ENCODE peak calls at places on chromosome 19, in seven cellular contexts. N is foreskin keratinocyte; E is NCI-H1436; V is RPMI8226; P is lung; A is activated naive CD4-positive, alpha-beta T cell treated with anti-CD3 and anti-CD28 coated beads for 36 hours; K is activated T-helper 9 cell treated with anti-CD3 and anti-CD28 coated beads, Interleukin-2, amount 50 U/mL, for 16 hours. R is an unnamed sample.

GRCh38 chr19:11457115-11457514 is 21.7 kb downstream of the PRKCSH start:
- DNase-seq in V (no peak), A (no peak), N (no peak), E (no peak), K (no peak), P (no peak), R (no peak)

GRCh38 chr19:30857966-30858490 is 485.8 kb downstream of the ZNF536 start:
- DNase-seq in P (no peak), A (no peak), V (no peak), K (no peak), N (no peak), E (no peak), R (no peak)

GRCh38 chr19:41926028-41926860 is 2.0 kb downstream of the ERFL start:
- DNase-seq in P (no peak), E (no peak), V (no peak), K (no peak), A (no peak), N (no peak), R (no peak)

GRCh38 chr19:41563847-41564514 is 12.0 kb upstream of the CEACAM21 start:
- DNase-seq in P (no peak), K (no peak), N (no peak), V (peak), A (peak), E (no peak), R (peak)

GRCh38 chr19:39557791-39558622 is 18.0 kb upstream of the EID2 start:
- DNase-seq in K (no peak), N (no peak), V (peak), A (peak), P (no peak), E (no peak), R (no peak)

GRCh38 chr19:42423462-42424344 is 3.5 kb downstream of the LIPE start:
- DNase-seq in P (peak), V (peak), E (peak), A (peak), N (peak), K (peak), R (peak)

GRCh38 chr19:15737722-15738121 is at the start of gene OR10H3:
- DNase-seq in A (no peak), N (no peak), K (no peak), E (no peak), V (no peak), P (no peak), R (no peak)

GRCh38 chr19:5738423-5738822 is 18.0 kb downstream of the CATSPERD start:
- DNase-seq in E (no peak), N (peak), V (no peak), A (no peak), K (no peak), P (no peak), R (no peak)

GRCh38 chr19:7670150-7670784 is 1.4 kb downstream of the RETN start:
- DNase-seq in A (peak), N (no peak), P (no peak), V (peak), K (no peak), E (no peak), R (no peak)

GRCh38 chr19:47609885-47610545 is 1.1 kb downstream of the BICRA start:
- DNase-seq in K (peak), P (peak), V (peak), E (no peak), N (no peak), A (peak), R (peak)

R was measured in T-helper 17 cell.